ENCODE peak calls at places on chromosomes 4 and X, in seven cellular contexts. S is kidney; N is CD4-positive, alpha-beta memory T cell; C is mesendoderm; J is psoas muscle; A is GM23338; H is right cardiac atrium. U is an unnamed sample. For H3K4me1, the result is how much of the 10 kb centered on the place peaks cover.

GRCh38 chr4:90120037-90120436 is 7.2 kb upstream of the CCSER1 start:
- DNase-seq in S (no peak), N (no peak), C (peak), J (no peak), A (peak), H (no peak), U (no peak)

GRCh38 chrX:134929813-134930212 is 61.0 kb upstream of the SMIM10 start:
- DNase-seq in S (no peak), N (no peak), C (no peak), J (no peak), A (no peak), H (no peak), U (no peak)

GRCh38 chr4:76709454-76709853 is 188.5 kb downstream of the SOWAHB start:
- DNase-seq in S (no peak), N (no peak), C (no peak), J (no peak), A (no peak), H (no peak), U (no peak)

GRCh38 chrX:28135378-28136047 is 154.3 kb upstream of the DCAF8L1 start:
- DNase-seq in S (no peak), N (no peak), C (no peak), J (no peak), A (no peak), H (no peak), U (no peak)

GRCh38 chrX:154815274-154815818 is 10.1 kb upstream of the MPP1 start:
- DNase-seq in S (no peak), N (no peak), C (no peak), J (no peak), A (no peak), H (no peak), U (no peak)

GRCh38 chrX:107632291-107632690 is 4.0 kb downstream of the PRPS1 start:
- DNase-seq in S (no peak), N (no peak), C (no peak), J (no peak), A (no peak), H (no peak), U (no peak)

GRCh38 chrX:53422915-53423268 is 219 bp downstream of the RIBC1 start:
- DNase-seq in S (no peak), N (no peak), C (no peak), J (no peak), A (no peak), H (no peak), U (no peak)

GRCh38 chrX:107574711-107575110 is 53.6 kb upstream of the PRPS1 start:
- DNase-seq in S (no peak), N (no peak), C (no peak), J (no peak), A (no peak), H (no peak), U (no peak)

GRCh38 chrX:23952984-23953907 is 45.4 kb downstream of the CXorf58 start:
- DNase-seq in S (no peak), N (peak), C (peak), J (no peak), A (peak), H (no peak), U (no peak)

GRCh38 chr4:174275101-174275500 is 8.4 kb downstream of the FBXO8 start:
- DNase-seq in S (no peak), N (no peak), C (no peak), J (no peak), A (no peak), H (no peak), U (no peak)

GRCh38 chrX:129760155-129760554 is 19.6 kb upstream of the SASH3 start:
- DNase-seq in S (peak), N (no peak), C (no peak), J (peak), A (no peak), H (no peak), U (no peak)
- H3K4me1 ChIP-seq in S (under half), N (half or more), C (under half), J (under half), A (under half), H (under half), U (under half)

GRCh38 chr4:156956359-156956758 is 15.2 kb downstream of the PDGFC start:
- DNase-seq in S (no peak), N (no peak), C (no peak), J (no peak), A (no peak), H (no peak), U (no peak)

GRCh38 chr4:156954598-156954997 is 17.0 kb downstream of the PDGFC start:
- DNase-seq in S (no peak), N (no peak), C (no peak), J (no peak), A (no peak), H (no peak), U (no peak)

GRCh38 chr4:156958276-156959074 is 13.1 kb downstream of the PDGFC start:
- DNase-seq in S (no peak), N (no peak), C (no peak), J (no peak), A (no peak), H (no peak), U (no peak)

GRCh38 chr4:156957558-156957957 is 14.0 kb downstream of the PDGFC start:
- DNase-seq in S (no peak), N (no peak), C (no peak), J (no peak), A (no peak), H (no peak), U (no peak)

DNA sequence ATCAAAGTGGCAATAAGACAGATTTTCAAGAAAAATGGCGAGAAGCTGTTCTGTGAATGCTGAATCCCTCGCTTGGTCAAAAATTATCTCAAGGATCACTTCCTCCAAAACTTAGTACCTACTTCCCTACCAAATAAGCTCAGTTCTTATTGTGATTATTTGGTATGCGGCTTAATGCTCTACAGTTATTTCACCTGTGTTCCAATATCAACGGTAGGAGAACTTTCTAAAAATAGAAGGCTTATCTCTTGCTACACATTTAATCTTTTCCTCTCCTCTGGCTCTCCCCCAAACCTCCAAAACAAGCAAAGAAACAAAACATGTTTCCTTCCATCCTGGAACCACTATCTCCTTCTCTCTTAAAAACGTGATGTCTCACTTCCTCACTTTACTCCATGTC is 14.7 kb downstream of the PDGFC start:
- DNase-seq in S (no peak), N (no peak), C (no peak), J (no peak), A (no peak), H (no peak), U (no peak)
- H3K4me1 ChIP-seq in S (under half), N (under half), C (under half), J (under half), A (under half), H (under half), U (under half)

GRCh38 chrX:115584715-115585114 is 23.7 kb downstream of the PLS3 start:
- DNase-seq in S (no peak), N (no peak), C (no peak), J (no peak), A (no peak), H (no peak), U (no peak)
- H3K4me1 ChIP-seq in S (under half), N (under half), C (under half), J (under half), A (under half), H (under half), U (under half)

GRCh38 chr4:98522603-98523395 is 135.6 kb downstream of the TSPAN5 start:
- DNase-seq in S (no peak), N (no peak), C (no peak), J (no peak), A (no peak), H (no peak), U (no peak)

GRCh38 chr4:98522062-98522461 is 136.3 kb downstream of the TSPAN5 start:
- DNase-seq in S (no peak), N (no peak), C (no peak), J (no peak), A (no peak), H (no peak), U (no peak)

GRCh38 chr4:98519268-98519993 is 139.0 kb downstream of the TSPAN5 start:
- DNase-seq in S (no peak), N (no peak), C (no peak), J (no peak), A (no peak), H (no peak), U (peak)

GRCh38 chr4:98518555-98519267 is 139.7 kb downstream of the TSPAN5 start:
- DNase-seq in S (no peak), N (no peak), C (peak), J (no peak), A (peak), H (no peak), U (no peak)

DNA sequence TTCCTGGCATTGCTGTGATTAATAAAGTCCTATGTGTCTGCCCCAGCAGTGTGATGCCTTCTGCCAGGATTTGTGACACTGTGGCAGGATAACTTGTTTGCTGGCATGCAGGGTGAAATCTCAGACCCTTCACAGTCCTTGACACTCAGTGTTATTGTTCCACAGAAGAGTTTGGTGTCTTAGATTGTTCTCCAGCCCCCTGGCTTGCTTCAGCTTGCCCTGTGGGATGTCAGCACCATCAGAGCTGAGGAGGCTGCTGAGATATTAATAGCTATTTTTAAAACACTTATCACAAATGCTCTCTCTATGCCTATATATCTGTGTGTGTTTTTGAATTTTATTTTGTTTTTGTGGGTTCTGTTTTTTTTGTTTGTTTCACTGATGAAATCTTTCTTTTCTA is 136.9 kb downstream of the TSPAN5 start:
- DNase-seq in S (no peak), N (no peak), C (no peak), J (no peak), A (no peak), H (no peak), U (no peak)
- H3K4me1 ChIP-seq in S (under half), N (under half), C (under half), J (under half), A (under half), H (under half), U (under half)

GRCh38 chrX:97700547-97700946 is 816.8 kb downstream of the RPA4 start:
- DNase-seq in S (no peak), N (no peak), C (no peak), J (no peak), A (no peak), H (no peak), U (no peak)
- H3K4me1 ChIP-seq in S (under half), N (under half), C (under half), J (under half), A (under half), H (under half), U (under half)

DNA sequence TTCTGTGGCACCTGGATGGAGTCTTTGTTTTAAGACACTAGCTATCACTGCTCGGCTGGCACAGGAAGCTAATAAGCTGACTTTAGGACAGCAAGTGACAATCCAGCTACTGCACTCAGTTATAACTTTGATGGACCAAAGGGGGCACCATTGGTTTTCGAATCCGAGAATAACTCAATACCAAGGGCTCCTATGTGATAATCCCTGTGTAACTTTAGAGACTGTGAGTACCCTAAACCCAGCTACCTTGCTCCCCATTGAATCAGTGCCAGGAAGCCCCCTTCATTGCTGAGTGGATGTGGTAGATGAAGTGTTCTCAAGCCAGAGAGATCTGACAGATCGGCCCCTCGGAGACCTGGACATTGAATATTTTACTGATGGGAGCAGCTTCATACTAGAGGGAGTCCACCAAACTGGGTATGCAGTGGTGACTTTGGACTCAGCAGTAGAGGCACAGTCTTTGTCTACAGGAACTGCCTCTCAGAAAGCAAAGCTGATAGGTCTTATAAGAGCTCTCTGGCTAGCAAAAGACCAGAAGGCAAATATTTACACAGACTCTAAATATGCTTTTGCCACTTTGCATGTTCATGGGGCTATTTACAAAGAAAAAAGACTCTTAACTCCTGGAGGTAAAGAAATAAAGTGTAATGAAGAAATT is 35.5 kb upstream of the UGT2B7 start:
- DNase-seq in S (no peak), N (no peak), C (peak), J (no peak), A (peak), H (no peak), U (no peak)
- H3K4me1 ChIP-seq in S (under half), N (under half), C (under half), J (under half), A (under half), H (under half), U (under half)

DNA sequence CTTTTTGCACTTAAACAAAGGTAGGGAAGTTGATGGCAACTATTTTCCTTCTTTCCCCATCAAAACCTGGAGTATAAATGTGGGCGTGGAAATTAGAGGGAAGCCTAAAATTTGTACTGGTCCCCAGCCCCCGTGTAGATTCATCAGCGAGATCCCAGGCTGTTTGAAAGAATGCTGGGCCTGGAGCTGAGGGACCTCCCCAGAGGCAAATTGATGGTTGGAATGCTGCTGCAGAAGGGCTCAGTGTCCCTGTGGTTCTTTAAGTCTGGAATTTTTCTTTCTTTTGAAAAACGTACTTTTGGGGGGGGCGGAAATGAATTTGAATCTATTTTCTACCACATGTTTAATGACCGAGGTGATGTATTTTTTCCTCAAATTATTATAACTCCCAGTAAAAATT is 197.2 kb downstream of the CBR4 start:
- DNase-seq in S (no peak), N (no peak), C (peak), J (no peak), A (peak), H (no peak), U (no peak)
- H3K4me1 ChIP-seq in S (under half), N (under half), C (under half), J (under half), A (under half), H (under half), U (under half)